ENCODE peak calls at places on chromosomes 2 and 18, in seven cellular contexts. One of them, this sample, is unnamed.

GRCh38 chr2:149799296-149799695 is 211.7 kb upstream of the MMADHC start:
- DNase-seq in SK-N-SH: peak; percentile 23
- DNase-seq in GM12878: no peak
- DNase-seq in HCT116: peak; percentile 2
- DNase-seq in T47D: no peak
- DNase-seq in HepG2: no peak
- DNase-seq in H1: no peak
- DNase-seq in this sample: no peak

GRCh38 chr18:58176915-58177717 is 133.1 kb downstream of the NEDD4L start:
- DNase-seq in SK-N-SH: no peak
- DNase-seq in GM12878: no peak
- DNase-seq in HCT116: no peak
- DNase-seq in T47D: no peak
- DNase-seq in HepG2: no peak
- DNase-seq in H1: no peak
- DNase-seq in this sample: no peak

GRCh38 chr2:178256382-178257053 is 62.2 kb downstream of the OSBPL6 start:
- DNase-seq in SK-N-SH: no peak
- DNase-seq in GM12878: no peak
- DNase-seq in HCT116: no peak
- DNase-seq in T47D: no peak
- DNase-seq in HepG2: no peak
- DNase-seq in H1: no peak
- DNase-seq in this sample: no peak

GRCh38 chr2:94762600-94762999 is 108.6 kb upstream of the TEKT4 start:
- DNase-seq in SK-N-SH: no peak
- DNase-seq in GM12878: no peak
- DNase-seq in HCT116: no peak
- DNase-seq in T47D: no peak
- DNase-seq in HepG2: peak; percentile 15
- DNase-seq in H1: no peak
- DNase-seq in this sample: peak; percentile 5

GRCh38 chr2:143128681-143129580 is at the start of gene ARHGAP15:
- DNase-seq in SK-N-SH: no peak
- DNase-seq in GM12878: peak; percentile 85
- DNase-seq in HCT116: no peak
- DNase-seq in T47D: no peak
- DNase-seq in HepG2: no peak
- DNase-seq in H1: no peak
- DNase-seq in this sample: peak; percentile 44

GRCh38 chr2:190858817-190859216 is 21.8 kb upstream of the GLS start:
- DNase-seq in SK-N-SH: no peak
- DNase-seq in GM12878: no peak
- DNase-seq in HCT116: no peak
- DNase-seq in T47D: no peak
- DNase-seq in HepG2: peak; percentile 55
- DNase-seq in H1: no peak
- DNase-seq in this sample: no peak

GRCh38 chr18:2082676-2083075 is 488.6 kb downstream of the METTL4 start:
- DNase-seq in SK-N-SH: no peak
- DNase-seq in GM12878: no peak
- DNase-seq in HCT116: no peak
- DNase-seq in T47D: no peak
- DNase-seq in HepG2: no peak
- DNase-seq in H1: no peak
- DNase-seq in this sample: no peak

GRCh38 chr2:24917731-24918325 is 2.2 kb downstream of the ADCY3 start:
- DNase-seq in SK-N-SH: no peak
- DNase-seq in GM12878: no peak
- DNase-seq in HCT116: no peak
- DNase-seq in T47D: no peak
- DNase-seq in HepG2: no peak
- DNase-seq in H1: no peak
- DNase-seq in this sample: no peak

GRCh38 chr2:182715121-182715895 is 749 bp upstream of the DNAJC10 start:
- DNase-seq in SK-N-SH: no peak
- DNase-seq in GM12878: no peak
- DNase-seq in HCT116: no peak
- DNase-seq in T47D: peak; percentile 7
- DNase-seq in HepG2: peak; percentile 42
- DNase-seq in H1: no peak
- DNase-seq in this sample: peak; percentile 19

GRCh38 chr2:20596973-20597867 is 53.7 kb downstream of the HS1BP3 start:
- DNase-seq in SK-N-SH: no peak
- DNase-seq in GM12878: no peak
- DNase-seq in HCT116: no peak
- DNase-seq in T47D: no peak
- DNase-seq in HepG2: peak; percentile 100
- DNase-seq in H1: no peak
- DNase-seq in this sample: no peak

GRCh38 chr2:224284134-224284946 is 117.6 kb downstream of the FAM124B start:
- DNase-seq in SK-N-SH: peak; percentile 12
- DNase-seq in GM12878: no peak
- DNase-seq in HCT116: peak; percentile 61
- DNase-seq in T47D: no peak
- DNase-seq in HepG2: peak; percentile 73
- DNase-seq in H1: no peak
- DNase-seq in this sample: peak; percentile 15

GRCh38 chr2:86633094-86633740 is 9.6 kb upstream of the RNF103 start:
- DNase-seq in SK-N-SH: peak; percentile 21
- DNase-seq in GM12878: no peak
- DNase-seq in HCT116: no peak
- DNase-seq in T47D: no peak
- DNase-seq in HepG2: no peak
- DNase-seq in H1: no peak
- DNase-seq in this sample: no peak

GRCh38 chr2:28709101-28709500 is 42.5 kb upstream of the PPP1CB start:
- DNase-seq in SK-N-SH: no peak
- DNase-seq in GM12878: no peak
- DNase-seq in HCT116: no peak
- DNase-seq in T47D: no peak
- DNase-seq in HepG2: peak; percentile 53
- DNase-seq in H1: no peak
- DNase-seq in this sample: no peak

GRCh38 chr2:71454221-71455010 is 1.1 kb downstream of the DYSF start:
- DNase-seq in SK-N-SH: no peak
- DNase-seq in GM12878: no peak
- DNase-seq in HCT116: no peak
- DNase-seq in T47D: no peak
- DNase-seq in HepG2: no peak
- DNase-seq in H1: no peak
- DNase-seq in this sample: peak; percentile 60

GRCh38 chr2:165864353-165864752 is 70.3 kb upstream of the GALNT3 start:
- DNase-seq in SK-N-SH: peak; percentile 42
- DNase-seq in GM12878: no peak
- DNase-seq in HCT116: no peak
- DNase-seq in T47D: no peak
- DNase-seq in HepG2: no peak
- DNase-seq in H1: no peak
- DNase-seq in this sample: no peak

GRCh38 chr2:42974697-42975357 is 182.4 kb upstream of the HAAO start:
- DNase-seq in SK-N-SH: peak; percentile 95
- DNase-seq in GM12878: no peak
- DNase-seq in HCT116: peak; percentile 6
- DNase-seq in T47D: peak; percentile 19
- DNase-seq in HepG2: peak; percentile 97
- DNase-seq in H1: peak; percentile 56
- DNase-seq in this sample: peak; percentile 66

GRCh38 chr2:176494949-176495353 is 225.7 kb downstream of the MTX2 start:
- DNase-seq in SK-N-SH: no peak
- DNase-seq in GM12878: no peak
- DNase-seq in HCT116: no peak
- DNase-seq in T47D: no peak
- DNase-seq in HepG2: no peak
- DNase-seq in H1: no peak
- DNase-seq in this sample: no peak
- TF ChIP-seq JUND in SK-N-SH: no peak
- TF ChIP-seq JUND in GM12878: no peak
- TF ChIP-seq JUND in HCT116: no peak
- TF ChIP-seq JUND in T47D: no peak
- TF ChIP-seq JUND in HepG2: no peak
- TF ChIP-seq JUND in H1: no peak
- TF ChIP-seq JUND in this sample: no peak

DNA sequence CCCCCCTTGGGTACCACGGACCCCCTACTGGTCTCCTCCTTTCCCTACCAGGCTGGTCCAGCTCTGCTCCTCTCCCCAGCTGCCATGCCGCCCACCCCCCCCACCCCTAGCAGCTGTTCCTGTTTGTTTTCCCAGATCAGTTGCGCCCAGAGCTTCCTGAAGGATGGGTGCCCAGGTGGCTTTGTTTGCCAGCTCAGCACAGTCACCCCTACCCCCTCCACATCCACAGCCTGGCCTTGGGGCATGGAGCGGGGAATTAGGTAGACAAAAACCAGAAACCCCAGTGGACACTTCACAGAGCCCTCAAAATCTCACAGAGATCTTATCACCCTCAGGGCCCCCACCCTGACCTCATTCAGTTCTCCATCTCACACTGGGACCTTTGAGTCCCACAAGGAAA is 3.7 kb upstream of the CRYBA2 start:
- DNase-seq in SK-N-SH: peak; percentile 85
- DNase-seq in GM12878: no peak
- DNase-seq in HCT116: no peak
- DNase-seq in T47D: no peak
- DNase-seq in HepG2: no peak
- DNase-seq in H1: no peak
- DNase-seq in this sample: no peak
- TF ChIP-seq JUND in SK-N-SH: no peak
- TF ChIP-seq JUND in GM12878: no peak
- TF ChIP-seq JUND in HCT116: no peak
- TF ChIP-seq JUND in T47D: no peak
- TF ChIP-seq JUND in HepG2: no peak
- TF ChIP-seq JUND in H1: no peak
- TF ChIP-seq JUND in this sample: no peak

GRCh38 chr18:47054369-47054768 is 18.9 kb upstream of the ELOA2 start:
- DNase-seq in SK-N-SH: no peak
- DNase-seq in GM12878: no peak
- DNase-seq in HCT116: no peak
- DNase-seq in T47D: no peak
- DNase-seq in HepG2: no peak
- DNase-seq in H1: no peak
- DNase-seq in this sample: no peak

DNA sequence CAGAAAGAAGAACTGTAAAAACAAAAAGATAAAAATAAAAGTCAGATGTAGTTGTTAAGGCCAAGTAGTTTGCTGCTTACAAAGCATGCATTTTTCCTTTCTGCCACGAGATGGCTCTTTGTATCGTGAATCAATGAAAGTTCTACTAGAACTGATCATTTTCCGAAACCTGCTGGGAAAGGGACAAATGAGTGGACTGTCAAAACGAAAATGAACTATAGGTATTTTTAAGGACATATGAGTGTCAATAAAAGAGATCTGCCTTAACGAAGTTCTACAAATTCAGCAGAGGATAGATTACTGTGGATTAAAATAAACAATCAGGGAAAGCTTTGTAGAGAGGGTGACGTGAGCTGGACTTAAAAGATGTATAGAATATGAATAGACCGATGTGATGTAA is 15.0 kb upstream of the ELOA2 start:
- DNase-seq in SK-N-SH: peak; percentile 42
- DNase-seq in GM12878: no peak
- DNase-seq in HCT116: peak; percentile 54
- DNase-seq in T47D: peak; percentile 3
- DNase-seq in HepG2: peak; percentile 40
- DNase-seq in H1: no peak
- DNase-seq in this sample: peak; percentile 16
- TF ChIP-seq JUND in SK-N-SH: no peak
- TF ChIP-seq JUND in GM12878: no peak
- TF ChIP-seq JUND in HCT116: no peak
- TF ChIP-seq JUND in T47D: no peak
- TF ChIP-seq JUND in HepG2: no peak
- TF ChIP-seq JUND in H1: no peak
- TF ChIP-seq JUND in this sample: no peak

DNA sequence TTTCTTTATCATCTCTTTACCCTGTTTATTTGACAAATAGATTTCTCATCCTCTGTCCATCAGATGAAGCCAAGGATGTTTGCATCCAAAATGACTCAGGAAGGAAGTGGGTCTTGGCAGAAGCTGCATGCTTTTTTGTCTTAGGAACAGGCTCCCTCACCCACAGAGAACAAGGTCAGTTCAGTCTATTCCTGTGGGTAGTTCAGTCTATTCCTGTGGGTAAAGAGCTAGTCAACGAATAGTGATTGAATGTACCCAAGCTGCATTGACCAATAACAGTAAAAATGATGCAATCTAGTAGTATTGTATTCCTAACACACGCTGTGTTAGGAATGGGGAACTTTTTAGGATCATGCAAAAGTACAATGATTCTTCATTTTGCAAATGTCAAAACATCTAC is 290.8 kb upstream of the TANK start:
- DNase-seq in SK-N-SH: no peak
- DNase-seq in GM12878: no peak
- DNase-seq in HCT116: no peak
- DNase-seq in T47D: no peak
- DNase-seq in HepG2: no peak
- DNase-seq in H1: no peak
- DNase-seq in this sample: no peak
- TF ChIP-seq JUND in SK-N-SH: peak; percentile 58
- TF ChIP-seq JUND in GM12878: no peak
- TF ChIP-seq JUND in HCT116: no peak
- TF ChIP-seq JUND in T47D: no peak
- TF ChIP-seq JUND in HepG2: no peak
- TF ChIP-seq JUND in H1: no peak
- TF ChIP-seq JUND in this sample: no peak

This sample was measured in K562.